ENCODE peak calls at places on chromosomes 12 and 14, in six cellular contexts. One of them, this sample, is unnamed.

GRCh38 chr12:51244269-51244668 is 5.6 kb downstream of the DAZAP2 start:
- DNase-seq in H9: no peak
- DNase-seq in neuronal stem cell: no peak
- DNase-seq in IMR-90: peak; percentile 40
- DNase-seq in H1: no peak
- DNase-seq in trophoblast cell: peak; percentile 33
- DNase-seq in this sample: no peak

GRCh38 chr14:51513281-51513680 is 138.4 kb upstream of the FRMD6 start:
- DNase-seq in H9: no peak
- DNase-seq in IMR-90: no peak
- DNase-seq in neuronal stem cell: no peak
- DNase-seq in H1: no peak
- DNase-seq in trophoblast cell: no peak
- DNase-seq in this sample: no peak

GRCh38 chr14:22544881-22545420 is 44.1 kb downstream of the DAD1 start:
- DNase-seq in neuronal stem cell: no peak
- DNase-seq in IMR-90: no peak
- DNase-seq in H1: no peak
- DNase-seq in H9: no peak
- DNase-seq in trophoblast cell: no peak
- DNase-seq in this sample: no peak

GRCh38 chr14:50773632-50774541 is 57.1 kb downstream of the NIN start:
- DNase-seq in trophoblast cell: peak; percentile 45
- DNase-seq in neuronal stem cell: peak; percentile 55
- DNase-seq in H1: peak; percentile 38
- DNase-seq in H9: peak; percentile 72
- DNase-seq in IMR-90: peak; percentile 50
- DNase-seq in this sample: peak; percentile 61

GRCh38 chr12:6767301-6767591 is 1.1 kb downstream of the PTMS start:
- DNase-seq in trophoblast cell: no peak
- DNase-seq in H1: no peak
- DNase-seq in neuronal stem cell: no peak
- DNase-seq in H9: no peak
- DNase-seq in IMR-90: no peak
- DNase-seq in this sample: no peak

GRCh38 chr14:68627868-68628604 is 164.8 kb downstream of the ZFP36L1 start:
- DNase-seq in H1: peak; percentile 73
- DNase-seq in neuronal stem cell: peak; percentile 52
- DNase-seq in IMR-90: no peak
- DNase-seq in H9: peak; percentile 85
- DNase-seq in trophoblast cell: peak; percentile 93
- DNase-seq in this sample: no peak

GRCh38 chr12:106632797-106633450 is 50.1 kb downstream of the RFX4 start:
- DNase-seq in trophoblast cell: peak; percentile 51
- DNase-seq in H9: no peak
- DNase-seq in neuronal stem cell: no peak
- DNase-seq in H1: no peak
- DNase-seq in IMR-90: no peak
- DNase-seq in this sample: no peak

GRCh38 chr12:89179983-89180382 is 172.3 kb downstream of the DUSP6 start:
- DNase-seq in IMR-90: peak; percentile 73
- DNase-seq in H1: no peak
- DNase-seq in trophoblast cell: peak; percentile 21
- DNase-seq in neuronal stem cell: no peak
- DNase-seq in H9: no peak
- DNase-seq in this sample: peak; percentile 51

GRCh38 chr12:114320101-114320500 is 85.8 kb downstream of the TBX5 start:
- DNase-seq in neuronal stem cell: no peak
- DNase-seq in IMR-90: no peak
- DNase-seq in trophoblast cell: no peak
- DNase-seq in H9: no peak
- DNase-seq in H1: no peak
- DNase-seq in this sample: no peak

GRCh38 chr12:1878214-1878613 is 40.2 kb downstream of the CACNA2D4 start:
- DNase-seq in trophoblast cell: no peak
- DNase-seq in IMR-90: no peak
- DNase-seq in neuronal stem cell: no peak
- DNase-seq in H9: no peak
- DNase-seq in H1: no peak
- DNase-seq in this sample: no peak

GRCh38 chr12:34394211-34395055 is 372.1 kb downstream of the ALG10 start:
- DNase-seq in neuronal stem cell: no peak
- DNase-seq in H1: no peak
- DNase-seq in IMR-90: no peak
- DNase-seq in H9: peak; percentile 7
- DNase-seq in trophoblast cell: no peak
- DNase-seq in this sample: no peak

GRCh38 chr14:106809615-106810014 is 1283.2 kb downstream of the TMEM121 start:
- DNase-seq in neuronal stem cell: no peak
- DNase-seq in H1: no peak
- DNase-seq in H9: no peak
- DNase-seq in IMR-90: no peak
- DNase-seq in trophoblast cell: no peak
- DNase-seq in this sample: no peak

GRCh38 chr12:93974252-93974651 is 174.1 kb upstream of the PLXNC1 start:
- DNase-seq in H9: no peak
- DNase-seq in IMR-90: no peak
- DNase-seq in H1: no peak
- DNase-seq in trophoblast cell: no peak
- DNase-seq in neuronal stem cell: no peak
- DNase-seq in this sample: no peak

GRCh38 chr12:73418541-73418940 is 1119.1 kb upstream of the ATXN7L3B start:
- DNase-seq in IMR-90: no peak
- DNase-seq in H9: no peak
- DNase-seq in trophoblast cell: no peak
- DNase-seq in neuronal stem cell: no peak
- DNase-seq in H1: no peak
- DNase-seq in this sample: no peak

GRCh38 chr12:80858356-80858755 is 79.4 kb downstream of the LIN7A start:
- DNase-seq in H9: no peak
- DNase-seq in neuronal stem cell: no peak
- DNase-seq in IMR-90: no peak
- DNase-seq in H1: no peak
- DNase-seq in trophoblast cell: no peak
- DNase-seq in this sample: no peak

GRCh38 chr12:67853204-67853603 is 136.0 kb upstream of the IFNG-AS1 start:
- DNase-seq in neuronal stem cell: no peak
- DNase-seq in trophoblast cell: no peak
- DNase-seq in IMR-90: peak; percentile 35
- DNase-seq in H9: no peak
- DNase-seq in H1: no peak
- DNase-seq in this sample: peak; percentile 13

GRCh38 chr12:80157640-80158039 is 58.3 kb downstream of the OTOGL start:
- DNase-seq in IMR-90: peak; percentile 52
- DNase-seq in H1: no peak
- DNase-seq in H9: no peak
- DNase-seq in neuronal stem cell: no peak
- DNase-seq in trophoblast cell: no peak
- DNase-seq in this sample: peak; percentile 32

GRCh38 chr12:43789941-43790340 is 16.2 kb downstream of the TWF1 start:
- DNase-seq in IMR-90: peak; percentile 77
- DNase-seq in H9: no peak
- DNase-seq in neuronal stem cell: no peak
- DNase-seq in trophoblast cell: no peak
- DNase-seq in H1: no peak
- DNase-seq in this sample: no peak

GRCh38 chr12:3795800-3796133 is 42.9 kb upstream of the CRACR2A start:
- DNase-seq in H1: no peak
- DNase-seq in trophoblast cell: no peak
- DNase-seq in H9: no peak
- DNase-seq in IMR-90: no peak
- DNase-seq in neuronal stem cell: no peak
- DNase-seq in this sample: no peak

GRCh38 chr12:132154941-132155770 is 10.9 kb downstream of the NOC4L start:
- DNase-seq in IMR-90: no peak
- DNase-seq in neuronal stem cell: no peak
- DNase-seq in H1: no peak
- DNase-seq in H9: no peak
- DNase-seq in trophoblast cell: peak; percentile 16
- DNase-seq in this sample: no peak

GRCh38 chr14:74217672-74218448 is 21.4 kb upstream of the VSX2 start:
- DNase-seq in IMR-90: peak; percentile 46
- DNase-seq in H1: peak; percentile 67
- DNase-seq in H9: peak; percentile 89
- DNase-seq in neuronal stem cell: peak; percentile 71
- DNase-seq in trophoblast cell: peak; percentile 92
- DNase-seq in this sample: peak; percentile 63

GRCh38 chr12:26921886-26922285 is 15.9 kb downstream of the INTS13 start:
- DNase-seq in IMR-90: no peak
- DNase-seq in trophoblast cell: peak; percentile 59
- DNase-seq in H9: no peak
- DNase-seq in H1: no peak
- DNase-seq in neuronal stem cell: no peak
- DNase-seq in this sample: no peak

GRCh38 chr14:105015905-105016304 is 5.0 kb downstream of the CDCA4 start:
- DNase-seq in H9: no peak
- DNase-seq in IMR-90: no peak
- DNase-seq in H1: no peak
- DNase-seq in trophoblast cell: no peak
- DNase-seq in neuronal stem cell: no peak
- DNase-seq in this sample: no peak

GRCh38 chr14:105019861-105020814 is 745 bp downstream of the CDCA4 start:
- DNase-seq in trophoblast cell: peak; percentile 58
- DNase-seq in H9: no peak
- DNase-seq in H1: no peak
- DNase-seq in neuronal stem cell: peak; percentile 33
- DNase-seq in IMR-90: peak; percentile 49
- DNase-seq in this sample: peak; percentile 82

GRCh38 chr14:105020815-105021655 is at the start of gene CDCA4:
- DNase-seq in neuronal stem cell: peak; percentile 98
- DNase-seq in H1: peak; percentile 74
- DNase-seq in H9: peak; percentile 96
- DNase-seq in trophoblast cell: peak; percentile 99
- DNase-seq in IMR-90: peak; percentile 93
- DNase-seq in this sample: peak; percentile 96

GRCh38 chr14:105015242-105015641 is 5.6 kb downstream of the CDCA4 start:
- DNase-seq in H1: no peak
- DNase-seq in trophoblast cell: no peak
- DNase-seq in H9: no peak
- DNase-seq in IMR-90: no peak
- DNase-seq in neuronal stem cell: no peak
- DNase-seq in this sample: no peak

GRCh38 chr14:105018414-105018813 is 2.5 kb downstream of the CDCA4 start:
- DNase-seq in H9: no peak
- DNase-seq in trophoblast cell: peak; percentile 62
- DNase-seq in neuronal stem cell: no peak
- DNase-seq in H1: no peak
- DNase-seq in IMR-90: no peak
- DNase-seq in this sample: no peak
- H3K9ac ChIP-seq in H9: no peak overlapping the region
- H3K9ac ChIP-seq in trophoblast cell: peak overlapping the region; percentile 57
- H3K9ac ChIP-seq in neuronal stem cell: no peak overlapping the region
- H3K9ac ChIP-seq in H1: no peak overlapping the region
- H3K9ac ChIP-seq in IMR-90: no peak overlapping the region
- H3K9ac ChIP-seq in this sample: no peak overlapping the region

DNA sequence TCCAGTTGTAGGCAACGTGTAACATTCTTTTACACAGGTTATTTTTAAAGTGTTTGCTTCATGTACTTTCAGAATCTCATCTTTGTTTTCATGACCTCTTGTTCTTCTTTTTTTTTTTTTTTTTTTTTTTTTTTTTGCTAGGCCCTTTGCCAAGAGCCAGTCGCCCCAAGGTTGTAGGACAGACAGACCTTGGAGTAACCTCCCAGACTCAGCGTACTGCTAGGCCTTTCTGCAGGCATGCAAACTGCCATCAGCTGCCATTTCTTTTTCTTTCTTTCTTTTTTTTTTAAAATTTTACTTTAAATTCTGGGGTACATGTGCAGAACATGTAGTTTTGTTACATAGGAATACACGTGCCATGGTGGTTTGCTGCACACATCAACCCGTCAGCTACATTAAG is 452.3 kb upstream of the MDGA2 start:
- DNase-seq in H1: no peak
- DNase-seq in H9: no peak
- DNase-seq in neuronal stem cell: no peak
- DNase-seq in trophoblast cell: no peak
- DNase-seq in IMR-90: no peak
- DNase-seq in this sample: no peak
- H4K91ac ChIP-seq in H1: no peak overlapping the region
- H4K91ac ChIP-seq in H9: no peak overlapping the region
- H4K91ac ChIP-seq in neuronal stem cell: no peak overlapping the region
- H4K91ac ChIP-seq in trophoblast cell: no peak overlapping the region
- H4K91ac ChIP-seq in IMR-90: no peak overlapping the region
- H4K91ac ChIP-seq in this sample: no peak overlapping the region

GRCh38 chr14:89574420-89574819 is 157.4 kb upstream of the FOXN3 start:
- DNase-seq in H1: no peak
- DNase-seq in neuronal stem cell: no peak
- DNase-seq in IMR-90: no peak
- DNase-seq in trophoblast cell: no peak
- DNase-seq in H9: no peak
- DNase-seq in this sample: no peak

GRCh38 chr14:89575386-89576061 is 158.5 kb upstream of the FOXN3 start:
- DNase-seq in H1: no peak
- DNase-seq in trophoblast cell: no peak
- DNase-seq in IMR-90: no peak
- DNase-seq in H9: no peak
- DNase-seq in neuronal stem cell: no peak
- DNase-seq in this sample: no peak

GRCh38 chr14:89576960-89577359 is 159.9 kb upstream of the FOXN3 start:
- DNase-seq in trophoblast cell: no peak
- DNase-seq in IMR-90: peak; percentile 5
- DNase-seq in neuronal stem cell: no peak
- DNase-seq in H1: peak; percentile 19
- DNase-seq in H9: peak; percentile 46
- DNase-seq in this sample: no peak

GRCh38 chr14:89576132-89576923 is 159.3 kb upstream of the FOXN3 start:
- DNase-seq in H1: no peak
- DNase-seq in trophoblast cell: no peak
- DNase-seq in IMR-90: peak; percentile 7
- DNase-seq in neuronal stem cell: no peak
- DNase-seq in H9: peak; percentile 49
- DNase-seq in this sample: no peak

DNA sequence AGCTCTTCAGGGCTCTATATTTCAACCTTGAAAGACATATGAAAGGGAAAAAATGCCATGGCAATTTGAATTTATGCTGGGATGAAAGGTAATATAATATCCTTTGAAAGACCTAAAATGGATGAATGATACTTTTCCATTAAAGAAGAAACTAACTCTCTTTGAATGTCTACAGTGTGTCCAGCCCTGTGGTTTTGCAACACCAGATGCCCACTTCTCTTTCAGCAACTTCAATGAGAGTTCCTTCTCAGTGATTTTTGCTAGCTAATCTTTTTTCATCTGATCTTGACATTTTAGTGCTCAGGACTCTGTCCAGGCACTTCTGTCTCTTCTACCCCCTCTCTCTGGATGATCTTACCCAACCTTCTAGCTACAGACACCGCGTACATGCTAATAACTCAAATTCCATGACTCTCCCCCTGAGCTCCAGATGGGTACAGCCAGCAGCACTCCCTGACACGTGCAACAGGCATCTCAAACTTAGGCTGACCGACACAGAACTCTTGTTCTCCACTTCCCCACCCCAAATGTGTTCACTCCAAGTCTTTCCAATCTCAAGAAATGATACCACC is 161.1 kb upstream of the FOXN3 start:
- DNase-seq in H9: no peak
- DNase-seq in neuronal stem cell: no peak
- DNase-seq in H1: no peak
- DNase-seq in IMR-90: peak; percentile 71
- DNase-seq in trophoblast cell: no peak
- DNase-seq in this sample: peak; percentile 17
- H3K9ac ChIP-seq in H9: no peak overlapping the region
- H3K9ac ChIP-seq in neuronal stem cell: no peak overlapping the region
- H3K9ac ChIP-seq in H1: no peak overlapping the region
- H3K9ac ChIP-seq in IMR-90: peak overlapping the region; percentile 13
- H3K9ac ChIP-seq in trophoblast cell: no peak overlapping the region
- H3K9ac ChIP-seq in this sample: no peak overlapping the region

GRCh38 chr14:35992816-35993511 is 166.8 kb downstream of the BRMS1L start:
- DNase-seq in IMR-90: no peak
- DNase-seq in trophoblast cell: no peak
- DNase-seq in H1: no peak
- DNase-seq in H9: no peak
- DNase-seq in neuronal stem cell: no peak
- DNase-seq in this sample: no peak
- H4K91ac ChIP-seq in IMR-90: no peak overlapping the region
- H4K91ac ChIP-seq in trophoblast cell: no peak overlapping the region
- H4K91ac ChIP-seq in H1: no peak overlapping the region
- H4K91ac ChIP-seq in H9: no peak overlapping the region
- H4K91ac ChIP-seq in neuronal stem cell: no peak overlapping the region
- H4K91ac ChIP-seq in this sample: no peak overlapping the region